ENCODE peak calls at places on chromosomes 12 and 14, in four cellular contexts. T is A549, I is H1, J is HCT116. D is an unnamed sample.

GRCh38 chr12:131067993-131068942 is 114.6 kb downstream of the ADGRD1 start:
- DNase-seq in T (no peak), I (no peak), J (no peak), D (no peak)

GRCh38 chr14:60064491-60065072 is 27.1 kb upstream of the PCNX4 start:
- DNase-seq in T (peak), I (no peak), J (peak), D (no peak)

GRCh38 chr12:106673151-106673550 is 90.3 kb downstream of the RFX4 start:
- DNase-seq in T (no peak), I (no peak), J (no peak), D (no peak)

GRCh38 chr12:47085815-47086252 is 6.1 kb upstream of the AMIGO2 start:
- DNase-seq in T (peak), I (no peak), J (no peak), D (no peak)

GRCh38 chr14:59018978-59019377 is 169.5 kb upstream of the DAAM1 start:
- DNase-seq in T (peak), I (no peak), J (no peak), D (no peak)

GRCh38 chr14:103696466-103697071 is 18.7 kb downstream of the XRCC3 start:
- DNase-seq in T (no peak), I (no peak), J (no peak), D (no peak)

GRCh38 chr12:13841358-13841757 is 140.0 kb downstream of the GRIN2B start:
- DNase-seq in T (no peak), I (no peak), J (no peak), D (no peak)

GRCh38 chr14:99769123-99769522 is 24.1 kb upstream of the EML1 start:
- DNase-seq in T (no peak), I (no peak), J (no peak), D (no peak)

GRCh38 chr14:20455355-20456300 is 602 bp downstream of the APEX1 start:
- DNase-seq in T (no peak), I (no peak), J (no peak), D (no peak)

GRCh38 chr12:128914908-128915563 is 61.8 kb downstream of the GLT1D1 start:
- DNase-seq in T (no peak), I (no peak), J (no peak), D (no peak)

GRCh38 chr12:131896080-131896810 is 1.8 kb downstream of the ULK1 start:
- DNase-seq in T (peak), I (peak), J (peak), D (peak)

GRCh38 chr14:23142826-23143225 is 23.8 kb upstream of the CEBPE start:
- DNase-seq in T (no peak), I (no peak), J (no peak), D (no peak)

GRCh38 chr12:29088611-29089219 is 60.4 kb upstream of the FAR2 start:
- DNase-seq in T (peak), I (no peak), J (no peak), D (no peak)

GRCh38 chr12:29929295-29929694 is 145.6 kb upstream of the TMTC1 start:
- DNase-seq in T (no peak), I (no peak), J (no peak), D (no peak)

GRCh38 chr12:95532851-95533250 is 18.4 kb downstream of the USP44 start:
- DNase-seq in T (no peak), I (no peak), J (no peak), D (no peak)

GRCh38 chr12:132014092-132014914 is 64.6 kb downstream of the EP400 start:
- DNase-seq in T (no peak), I (no peak), J (no peak), D (no peak)

GRCh38 chr14:52467515-52468266 is 84.6 kb downstream of the TXNDC16 start:
- DNase-seq in T (no peak), I (no peak), J (no peak), D (no peak)

GRCh38 chr14:55707365-55707804 is 127.4 kb downstream of the KTN1 start:
- DNase-seq in T (peak), I (no peak), J (no peak), D (no peak)

GRCh38 chr12:53867216-53868012 is 71.2 kb upstream of the HOXC13 start:
- DNase-seq in T (peak), I (no peak), J (no peak), D (no peak)

GRCh38 chr12:7915911-7916403 is 20.0 kb downstream of the SLC2A3 start:
- DNase-seq in T (no peak), I (no peak), J (no peak), D (no peak)

GRCh38 chr14:92544051-92544730 is 30.6 kb downstream of the RIN3 start:
- DNase-seq in T (no peak), I (no peak), J (no peak), D (no peak)

GRCh38 chr12:85823436-85824179 is 12.6 kb downstream of the RASSF9 start:
- DNase-seq in T (no peak), I (no peak), J (no peak), D (no peak)

GRCh38 chr12:4196805-4197420 is 76.6 kb upstream of the CCND2 start:
- DNase-seq in T (no peak), I (no peak), J (no peak), D (no peak)

GRCh38 chr14:24398943-24399801 is at the start of gene NYNRIN:
- DNase-seq in T (no peak), I (no peak), J (no peak), D (no peak)

GRCh38 chr12:26158078-26158764 is 33.4 kb upstream of the BHLHE41 start:
- DNase-seq in T (peak), I (no peak), J (no peak), D (no peak)

GRCh38 chr14:96698846-96699543 is 98.2 kb upstream of the VRK1 start:
- DNase-seq in T (no peak), I (no peak), J (no peak), D (peak)

GRCh38 chr12:46507766-46508165 is 135.2 kb upstream of the SLC38A2 start:
- DNase-seq in T (no peak), I (no peak), J (no peak), D (no peak)

GRCh38 chr12:124165695-124166094 is 129.2 kb upstream of the RFLNA start:
- DNase-seq in T (no peak), I (no peak), J (no peak), D (no peak)

GRCh38 chr14:56659964-56660551 is 80.5 kb downstream of the TMEM260 start:
- DNase-seq in T (peak), I (no peak), J (peak), D (no peak)

GRCh38 chr12:66603458-66603857 is 75.4 kb downstream of the GRIP1 start:
- DNase-seq in T (no peak), I (no peak), J (no peak), D (no peak)

GRCh38 chr14:59278111-59278510 is 89.6 kb downstream of the DAAM1 start:
- DNase-seq in T (peak), I (no peak), J (peak), D (no peak)

GRCh38 chr14:79834856-79835255 is 376.4 kb downstream of the DIO2 start:
- DNase-seq in T (no peak), I (no peak), J (no peak), D (no peak)

DNA sequence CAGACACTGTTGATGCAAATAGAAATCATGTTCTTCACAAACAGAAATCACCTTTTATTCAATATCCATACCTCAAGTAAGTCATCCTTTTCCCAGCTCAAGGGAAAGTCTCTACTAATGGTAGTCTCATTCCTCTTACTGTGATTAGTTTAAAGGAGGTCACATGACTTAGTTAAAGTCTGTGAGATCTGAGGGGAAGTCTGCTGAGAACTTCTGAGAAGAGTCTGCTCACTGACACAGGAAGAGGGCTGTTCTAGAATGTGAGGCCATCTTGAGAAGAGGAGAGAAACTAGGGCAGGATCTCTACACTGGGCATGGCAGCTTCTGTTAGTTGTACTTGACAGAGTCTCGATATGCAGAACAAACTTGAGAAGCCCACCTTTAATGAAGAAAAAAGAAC is 146.8 kb downstream of the C12orf42 start:
- DNase-seq in T (no peak), I (no peak), J (no peak), D (no peak)
- TF ChIP-seq POLR2A in T (no peak), I (no peak), J (no peak), D (no peak)

DNA sequence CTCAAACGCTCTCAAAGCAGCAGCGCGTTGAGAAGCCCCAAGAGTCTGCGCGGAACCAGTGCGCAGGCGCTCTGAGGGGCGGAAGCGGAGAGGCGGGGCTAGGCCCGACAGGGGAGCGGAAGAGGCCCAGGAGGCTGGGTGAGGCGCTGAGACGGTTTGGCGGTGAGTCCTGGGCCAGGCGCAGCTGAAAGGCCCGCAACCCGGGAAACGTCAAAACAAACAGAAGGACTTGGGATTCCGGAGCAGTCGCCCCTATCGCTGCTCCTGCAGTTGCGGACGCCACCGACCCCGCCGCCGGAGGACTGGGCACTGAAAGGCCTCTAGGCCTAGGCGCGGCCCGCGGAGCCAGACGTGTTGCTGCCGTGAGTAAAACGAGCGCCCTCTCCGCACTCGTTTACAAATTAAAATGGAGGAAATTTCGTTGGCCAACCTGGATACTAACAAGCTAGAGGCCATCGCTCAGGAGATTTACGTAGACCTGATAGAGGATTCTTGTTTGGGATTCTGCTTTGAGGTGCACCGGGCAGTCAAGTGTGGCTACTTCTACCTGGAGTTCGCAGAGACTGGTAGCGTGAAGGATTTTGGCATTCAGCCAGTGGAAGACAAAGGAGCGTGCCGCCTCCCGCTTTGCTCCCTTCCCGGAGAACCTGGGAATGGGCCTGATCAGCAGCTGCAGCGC is at the start of gene ATXN7L3B:
- DNase-seq in T (peak), I (peak), J (peak), D (peak)
- TF ChIP-seq POLR2A in T (peak), I (peak), J (peak), D (peak)

DNA sequence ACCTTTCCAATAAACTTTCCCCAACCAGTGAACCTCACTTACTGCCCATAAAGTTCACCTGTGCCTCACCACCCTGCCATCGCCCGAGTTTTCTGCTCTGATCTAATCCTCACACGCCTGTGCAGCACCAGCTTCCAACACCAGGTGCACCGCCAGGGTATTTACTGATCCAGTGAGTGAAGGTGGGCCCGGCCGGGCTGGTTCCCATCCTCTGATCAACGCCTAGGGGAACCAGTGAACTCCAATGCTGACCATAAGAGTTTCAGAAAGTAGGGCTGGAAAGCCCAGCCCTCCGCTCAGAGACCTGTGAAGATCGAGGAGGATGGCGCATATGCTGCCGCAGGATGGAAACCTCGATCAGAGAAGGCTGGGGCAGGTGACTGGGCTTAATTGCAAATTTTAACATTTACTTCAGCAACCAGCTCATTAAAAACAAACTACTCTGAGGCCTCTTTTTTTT is 685 bp upstream of the MYL6B start:
- DNase-seq in T (peak), I (no peak), J (peak), D (peak)
- TF ChIP-seq POLR2A in T (peak), I (no peak), J (peak), D (no peak)

DNA sequence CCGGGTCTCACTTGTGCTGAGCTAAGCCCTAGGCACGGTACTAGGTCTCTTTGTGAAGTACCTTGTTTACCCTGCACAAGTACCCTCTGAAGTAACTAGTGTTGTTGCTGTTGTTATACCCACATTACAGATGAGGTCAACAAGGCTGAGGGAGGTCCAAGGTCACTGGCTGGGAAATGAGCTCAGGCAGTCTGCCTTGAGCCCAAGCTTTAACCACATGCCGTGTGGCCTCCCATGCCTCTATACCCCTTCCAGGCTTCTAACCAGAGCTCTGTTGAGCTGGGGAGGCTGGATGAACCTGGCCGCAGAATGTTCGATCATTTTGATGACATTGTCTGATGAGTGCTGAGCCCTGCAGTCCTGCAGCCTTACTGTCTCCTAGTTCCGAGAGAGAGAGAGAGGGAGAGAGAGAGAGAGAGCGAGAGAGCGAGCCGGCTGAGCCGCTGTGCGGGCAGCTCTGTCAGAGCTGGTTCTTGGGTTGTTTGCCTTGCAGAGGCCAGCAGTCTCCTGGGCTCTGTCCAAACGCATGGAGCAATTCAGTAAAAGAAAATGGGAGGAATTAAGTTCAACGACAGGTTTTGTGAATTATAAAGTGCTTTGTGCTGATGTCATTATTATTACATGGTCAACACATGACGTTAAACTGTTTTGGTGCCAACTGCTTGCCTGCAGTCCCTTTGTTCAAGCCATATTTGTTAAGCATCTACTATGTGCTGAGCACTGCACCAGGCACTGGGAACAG is 13.1 kb downstream of the JDP2 start:
- DNase-seq in T (no peak), I (no peak), J (no peak), D (no peak)
- TF ChIP-seq POLR2A in T (no peak), I (no peak), J (no peak), D (no peak)

GRCh38 chr12:6222009-6222702 is 22.0 kb downstream of the CD9 start:
- DNase-seq in T (no peak), I (no peak), J (no peak), D (no peak)
- TF ChIP-seq POLR2A in T (no peak), I (no peak), J (no peak), D (no peak)

GRCh38 chr12:6423267-6424007 is 21.3 kb upstream of the CD27 start:
- DNase-seq in T (peak), I (peak), J (peak), D (peak)
- TF ChIP-seq POLR2A in T (no peak), I (no peak), J (peak), D (no peak)

D was measured in GM12892.